ENCODE peak calls at places on chromosomes 12 and 14, in nine cellular contexts. Q is left ventricle myocardium inferior, W is uterus, P is mammary epithelial cell, F is esophagus squamous epithelium, Z is foreskin fibroblast, A is HFF-Myc, N is cardiac muscle cell, X is astrocyte of the spinal cord. D is an unnamed sample.

GRCh38 chr12:94792690-94793089 is 142.3 kb upstream of the TMCC3 start:
- DNase-seq in Q (peak; percentile 20), W (no peak), P (no peak), F (no peak), Z (no peak), A (no peak), N (no peak), X (peak; percentile 33), D (no peak)

GRCh38 chr12:52280796-52281560 is 6.5 kb downstream of the KRT86 start:
- DNase-seq in Q (peak; percentile 40), W (peak; percentile 46), P (peak; percentile 99), F (no peak), Z (peak; percentile 84), A (peak; percentile 58), N (no peak), X (peak; percentile 97), D (peak; percentile 96)

GRCh38 chr12:102533483-102533882 is 53.1 kb upstream of the IGF1 start:
- DNase-seq in Q (no peak), W (no peak), P (no peak), F (no peak), Z (no peak), A (no peak), N (no peak), X (no peak), D (no peak)

GRCh38 chr14:73829526-73830431 is 21.9 kb upstream of the PTGR2 start:
- DNase-seq in Q (no peak), W (no peak), P (peak; percentile 37), F (no peak), Z (peak; percentile 33), A (no peak), N (no peak), X (peak; percentile 92), D (no peak)

GRCh38 chr12:105574056-105574715 is 243.7 kb downstream of the C12orf75 start:
- DNase-seq in Q (no peak), W (no peak), P (peak; percentile 64), F (no peak), Z (no peak), A (no peak), N (peak; percentile 46), X (no peak), D (no peak)

GRCh38 chr12:29103539-29103974 is 45.5 kb upstream of the FAR2 start:
- DNase-seq in Q (no peak), W (no peak), P (no peak), F (no peak), Z (no peak), A (no peak), N (no peak), X (no peak), D (no peak)

GRCh38 chr12:2941524-2941923 is 17.7 kb upstream of the TEAD4 start:
- DNase-seq in Q (no peak), W (no peak), P (no peak), F (no peak), Z (no peak), A (no peak), N (peak; percentile 15), X (no peak), D (no peak)

GRCh38 chr14:101325319-101325718 is 236.0 kb upstream of the DIO3 start:
- DNase-seq in Q (no peak), W (no peak), P (no peak), F (no peak), Z (no peak), A (no peak), N (no peak), X (no peak), D (no peak)

GRCh38 chr12:12976366-12976765 is 23.7 kb downstream of the HEBP1 start:
- DNase-seq in Q (no peak), W (peak; percentile 63), P (peak; percentile 92), F (no peak), Z (peak; percentile 91), A (peak; percentile 86), N (no peak), X (peak; percentile 92), D (peak; percentile 35)

GRCh38 chr12:110844131-110844530 is 2.7 kb upstream of the CCDC63 start:
- DNase-seq in Q (no peak), W (no peak), P (no peak), F (no peak), Z (no peak), A (no peak), N (no peak), X (no peak), D (no peak)

GRCh38 chr12:110849748-110850403 is 3.1 kb downstream of the CCDC63 start:
- DNase-seq in Q (no peak), W (no peak), P (no peak), F (no peak), Z (no peak), A (no peak), N (no peak), X (no peak), D (no peak)

GRCh38 chr12:110844551-110845395 is 2.0 kb upstream of the CCDC63 start:
- DNase-seq in Q (peak; percentile 62), W (no peak), P (peak; percentile 45), F (no peak), Z (peak; percentile 21), A (no peak), N (no peak), X (peak; percentile 20), D (no peak)

GRCh38 chr12:110848524-110848923 is 1.7 kb downstream of the CCDC63 start:
- DNase-seq in Q (no peak), W (no peak), P (no peak), F (no peak), Z (no peak), A (no peak), N (no peak), X (no peak), D (no peak)

DNA sequence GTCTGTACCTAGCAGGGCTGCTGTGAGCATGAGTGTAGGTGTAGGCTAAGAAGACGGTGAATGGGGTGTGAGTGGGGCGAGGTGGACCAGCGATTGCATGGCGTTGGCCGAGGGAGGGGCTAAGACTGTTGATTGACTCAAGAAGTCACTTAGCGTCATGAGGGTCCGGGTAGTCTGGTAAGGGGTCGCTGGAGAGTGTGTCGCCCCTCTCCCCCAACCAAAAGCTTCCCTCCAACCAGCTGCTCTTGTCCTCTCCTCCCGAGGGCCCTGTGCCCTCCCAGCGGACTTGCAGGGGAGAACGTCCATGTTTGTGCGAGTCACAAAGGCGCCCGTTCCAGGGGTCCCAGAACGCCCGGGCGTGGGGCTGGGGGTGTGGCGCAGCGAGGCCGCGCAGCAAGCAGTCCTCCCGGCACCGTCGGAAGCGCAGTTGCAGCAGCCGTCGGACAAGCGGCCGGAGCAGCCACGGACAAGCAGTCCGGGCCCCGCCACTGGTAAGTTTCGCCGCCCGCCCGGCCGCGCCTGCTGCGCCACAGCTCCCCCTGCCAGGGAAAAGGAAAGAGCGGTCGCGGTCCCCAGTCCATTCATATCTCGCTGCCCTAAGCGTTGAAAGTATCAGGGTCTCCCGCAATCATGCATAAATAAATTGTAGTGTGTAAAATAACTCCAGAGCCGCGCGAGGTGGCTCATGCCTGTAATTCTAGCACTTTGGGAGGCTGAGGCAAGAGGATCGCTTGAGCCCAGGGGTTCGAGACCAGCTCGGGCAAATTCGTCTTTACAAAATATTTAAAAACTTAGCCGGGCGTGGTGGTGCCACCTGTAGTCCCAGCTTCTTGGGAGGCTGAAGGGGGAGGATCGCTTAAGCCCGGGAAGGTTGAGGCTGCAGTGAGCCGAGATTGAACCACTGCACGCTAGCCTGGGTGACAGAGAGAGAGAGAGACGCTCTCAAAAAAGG is at the start of gene CCDC63:
- DNase-seq in Q (peak; percentile 66), W (peak; percentile 17), P (no peak), F (no peak), Z (peak; percentile 39), A (no peak), N (peak; percentile 85), X (peak; percentile 50), D (no peak)
- TF ChIP-seq CTCF in Q (peak; percentile 65), W (peak; percentile 33), P (no peak), F (peak; percentile 27), Z (peak; percentile 31), A (peak; percentile 41), N (peak; percentile 51), X (peak; percentile 62), D (peak; percentile 51)

GRCh38 chr14:86646688-86647687 is 1117.0 kb downstream of the FLRT2 start:
- DNase-seq in Q (no peak), W (no peak), P (peak; percentile 7), F (no peak), Z (peak; percentile 9), A (peak; percentile 10), N (no peak), X (peak; percentile 27), D (no peak)
- TF ChIP-seq CTCF in Q (no peak), W (no peak), P (peak; percentile 36), F (no peak), Z (no peak), A (peak; percentile 25), N (no peak), X (peak; percentile 30), D (no peak)

DNA sequence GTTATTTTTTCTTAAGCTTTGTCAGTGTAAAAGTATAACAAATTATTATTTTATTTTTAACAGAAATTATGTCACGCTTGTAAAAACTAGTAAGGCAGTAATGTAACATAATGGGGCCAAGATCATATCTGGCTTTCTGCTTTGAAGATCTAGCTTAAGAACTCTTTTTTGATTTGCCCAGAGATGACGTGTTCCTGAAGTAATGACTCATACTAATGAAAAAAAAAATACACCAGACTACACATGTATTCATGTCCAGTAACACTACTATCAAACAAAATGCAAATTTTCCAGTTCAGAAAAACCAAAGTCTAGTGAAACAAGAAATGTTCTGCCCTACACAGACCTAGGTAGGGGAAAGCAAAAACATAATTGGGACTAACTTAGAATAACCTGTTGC is 432.2 kb upstream of the ATXN7L3B start:
- DNase-seq in Q (no peak), W (no peak), P (peak; percentile 69), F (no peak), Z (no peak), A (no peak), N (no peak), X (peak; percentile 33), D (peak; percentile 7)
- TF ChIP-seq CTCF in Q (no peak), W (no peak), P (no peak), F (no peak), Z (no peak), A (no peak), N (no peak), X (no peak), D (no peak)

DNA sequence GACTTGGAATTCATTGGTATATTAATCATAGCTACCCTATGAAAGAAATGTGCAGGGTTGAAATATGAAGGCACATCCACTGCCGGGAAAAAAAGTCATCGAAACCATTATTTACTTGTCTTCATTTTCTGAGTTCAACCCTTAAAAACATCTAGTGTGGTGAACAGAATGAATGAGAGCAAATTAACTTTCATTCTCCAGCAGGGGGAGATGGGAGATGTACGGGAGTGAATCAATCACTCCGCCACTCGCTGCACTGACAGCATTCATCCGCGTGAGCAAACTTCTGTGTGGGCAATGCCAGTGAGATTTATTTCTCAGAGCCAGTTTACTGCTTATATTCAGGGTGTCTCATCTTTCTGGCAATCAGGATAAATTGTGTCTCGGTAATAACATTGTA is 463.5 kb upstream of the MIS18BP1 start:
- DNase-seq in Q (no peak), W (no peak), P (no peak), F (no peak), Z (no peak), A (no peak), N (no peak), X (peak; percentile 12), D (no peak)
- TF ChIP-seq CTCF in Q (no peak), W (no peak), P (no peak), F (peak; percentile 42), Z (no peak), A (peak; percentile 28), N (no peak), X (peak; percentile 24), D (peak; percentile 52)

DNA sequence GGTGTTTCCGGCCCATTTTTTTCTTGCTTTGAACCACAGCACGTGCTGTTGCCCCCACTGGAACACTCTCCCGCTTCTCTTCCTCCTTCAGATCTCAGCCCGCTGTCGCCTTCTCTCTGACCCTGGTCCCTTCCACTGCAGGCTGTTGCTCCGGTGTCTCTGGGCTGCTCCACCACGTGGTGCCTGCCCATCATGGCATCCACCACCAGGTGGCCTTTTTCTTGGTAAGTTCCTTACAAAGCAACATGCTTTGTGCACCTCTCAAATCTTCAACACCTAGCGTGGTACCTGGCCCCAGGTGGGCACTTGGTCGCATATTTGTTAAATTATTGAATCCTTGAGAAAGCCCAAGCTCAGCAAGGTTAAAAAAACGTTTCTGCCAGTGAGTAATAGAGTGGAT is 19.1 kb downstream of the TUNAR start:
- DNase-seq in Q (no peak), W (no peak), P (no peak), F (no peak), Z (no peak), A (no peak), N (no peak), X (no peak), D (no peak)
- TF ChIP-seq CTCF in Q (no peak), W (no peak), P (peak; percentile 21), F (peak; percentile 50), Z (peak; percentile 12), A (no peak), N (no peak), X (no peak), D (peak; percentile 32)

D was measured in keratinocyte.